ENCODE peak calls at places on chromosome 15, in six cellular contexts. U is GM23248, V is AG04450, C is A673, Z is stomach, Q is left ventricle myocardium inferior. R is an unnamed sample.

GRCh38 chr15:72306211-72306785 is 13.7 kb downstream of the CELF6 start:
- DNase-seq in U (peak; percentile 48), V (no peak), C (peak; percentile 65), Z (no peak), Q (no peak), R (no peak)

GRCh38 chr15:89150762-89151305 is 62.6 kb downstream of the ABHD2 start:
- DNase-seq in U (no peak), V (no peak), C (peak; percentile 10), Z (peak; percentile 56), Q (no peak), R (no peak)

GRCh38 chr15:80246425-80246894 is 5.6 kb downstream of the CTXND1 start:
- DNase-seq in U (no peak), V (no peak), C (no peak), Z (peak; percentile 50), Q (no peak), R (no peak)

GRCh38 chr15:100764778-100765457 is 114.7 kb upstream of the ALDH1A3 start:
- DNase-seq in U (peak; percentile 49), V (peak; percentile 45), C (peak; percentile 19), Z (no peak), Q (no peak), R (no peak)

GRCh38 chr15:90530250-90531051 is 728 bp downstream of the CRTC3 start:
- DNase-seq in U (peak; percentile 70), V (no peak), C (peak; percentile 39), Z (peak; percentile 44), Q (peak; percentile 46), R (peak; percentile 51)

GRCh38 chr15:63544253-63545026 is 40.0 kb downstream of the USP3 start:
- DNase-seq in U (no peak), V (no peak), C (no peak), Z (no peak), Q (no peak), R (no peak)

GRCh38 chr15:40048155-40048792 is 9.3 kb upstream of the SRP14 start:
- DNase-seq in U (no peak), V (no peak), C (no peak), Z (peak; percentile 39), Q (no peak), R (no peak)

GRCh38 chr15:63623231-63623969 is 26.2 kb downstream of the FBXL22 start:
- DNase-seq in U (no peak), V (no peak), C (no peak), Z (no peak), Q (no peak), R (no peak)

GRCh38 chr15:71261418-71261817 is 146.1 kb downstream of the THSD4 start:
- DNase-seq in U (no peak), V (no peak), C (peak; percentile 36), Z (no peak), Q (no peak), R (no peak)

GRCh38 chr15:88476635-88477038 is 9.1 kb downstream of the MRPS11 start:
- DNase-seq in U (peak; percentile 65), V (peak; percentile 23), C (peak; percentile 49), Z (peak; percentile 45), Q (no peak), R (peak; percentile 66)

GRCh38 chr15:76181705-76182107 is 121.9 kb downstream of the TMEM266 start:
- DNase-seq in U (no peak), V (no peak), C (no peak), Z (no peak), Q (no peak), R (no peak)

GRCh38 chr15:51227967-51228783 is 110.2 kb downstream of the CYP19A1 start:
- DNase-seq in U (peak; percentile 96), V (peak; percentile 27), C (peak; percentile 84), Z (no peak), Q (no peak), R (peak; percentile 42)

GRCh38 chr15:91238664-91239428 is 138.8 kb downstream of the SV2B start:
- DNase-seq in U (no peak), V (no peak), C (no peak), Z (no peak), Q (no peak), R (no peak)

GRCh38 chr15:52243697-52244555 is 51.7 kb downstream of the MYO5C start:
- DNase-seq in U (no peak), V (no peak), C (no peak), Z (no peak), Q (no peak), R (no peak)

GRCh38 chr15:34969340-34970097 is at the start of gene AQR:
- DNase-seq in U (peak; percentile 100), V (peak; percentile 98), C (peak; percentile 99), Z (peak; percentile 96), Q (peak; percentile 94), R (peak; percentile 97)

GRCh38 chr15:74782596-74783071 is 754 bp downstream of the CSK start:
- DNase-seq in U (peak; percentile 40), V (no peak), C (no peak), Z (no peak), Q (no peak), R (no peak)

GRCh38 chr15:71678191-71678590 is 132.2 kb upstream of the NR2E3 start:
- DNase-seq in U (peak; percentile 33), V (no peak), C (no peak), Z (no peak), Q (no peak), R (no peak)

GRCh38 chr15:84982301-84982920 is 755 bp downstream of the PDE8A start:
- DNase-seq in U (peak; percentile 65), V (no peak), C (peak; percentile 61), Z (peak; percentile 48), Q (peak; percentile 44), R (peak; percentile 14)

GRCh38 chr15:27124287-27124830 is 153.4 kb downstream of the GABRG3 start:
- DNase-seq in U (peak; percentile 28), V (no peak), C (no peak), Z (no peak), Q (no peak), R (peak; percentile 92)
- H3K9me3 ChIP-seq in U (no peaks in the 10 kb centered on the region), V (peaks cover 13% of the 10 kb centered on the region), C (peaks cover 52% of the 10 kb centered on the region), Z (no peaks in the 10 kb centered on the region), Q (peaks cover 5% of the 10 kb centered on the region), R (no peaks in the 10 kb centered on the region)

GRCh38 chr15:25052191-25052999 is 97.6 kb downstream of the SNRPN start:
- DNase-seq in U (no peak), V (no peak), C (no peak), Z (peak; percentile 15), Q (no peak), R (no peak)
- H3K9me3 ChIP-seq in U (no peaks in the 10 kb centered on the region), V (peaks cover 91% of the 10 kb centered on the region), C (peaks cover 88% of the 10 kb centered on the region), Z (peaks cover 87% of the 10 kb centered on the region), Q (peaks cover 99% of the 10 kb centered on the region), R (peaks cover 44% of the 10 kb centered on the region)

DNA sequence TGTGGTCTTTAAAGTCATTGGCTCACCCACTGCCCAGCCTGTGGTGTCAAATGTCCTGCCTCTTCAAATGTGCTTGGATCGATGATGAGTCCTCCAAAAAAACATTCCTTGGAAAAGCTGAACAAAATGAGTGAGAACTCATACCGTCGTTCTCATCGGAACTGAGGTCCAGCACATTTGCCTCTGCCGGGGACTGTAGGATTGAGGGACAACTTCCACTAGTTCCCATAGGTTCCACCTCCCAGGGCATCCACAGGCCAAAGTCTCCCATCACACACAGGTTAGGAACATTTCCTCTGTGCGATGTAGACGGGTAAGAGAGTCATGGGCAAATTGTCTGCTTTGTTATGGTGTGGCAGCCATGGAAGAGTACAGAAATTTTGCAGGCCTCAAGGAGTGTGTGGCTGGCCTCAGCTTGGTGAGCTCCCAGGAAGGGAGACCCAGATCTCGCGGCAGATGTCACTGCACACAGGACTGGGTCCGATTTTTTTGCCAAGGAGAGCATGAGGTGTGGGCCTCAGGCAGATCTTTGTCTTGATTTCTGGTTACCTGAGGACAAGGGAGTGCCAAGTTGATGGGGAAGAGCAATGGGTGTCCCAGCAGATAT is 115.7 kb downstream of the SNRPN start:
- DNase-seq in U (no peak), V (no peak), C (no peak), Z (no peak), Q (no peak), R (no peak)
- H3K9me3 ChIP-seq in U (no peaks in the 10 kb centered on the region), V (peaks cover 97% of the 10 kb centered on the region), C (peaks cover 97% of the 10 kb centered on the region), Z (peaks cover 99% of the 10 kb centered on the region), Q (peaks cover 100% of the 10 kb centered on the region), R (peaks cover 19% of the 10 kb centered on the region)

GRCh38 chr15:56234804-56235203 is 8.9 kb downstream of the RFX7 start:
- DNase-seq in U (no peak), V (no peak), C (no peak), Z (no peak), Q (no peak), R (no peak)

GRCh38 chr15:56241374-56242085 is 2.1 kb downstream of the RFX7 start:
- DNase-seq in U (peak; percentile 40), V (no peak), C (no peak), Z (no peak), Q (no peak), R (no peak)

GRCh38 chr15:56240390-56240789 is 3.3 kb downstream of the RFX7 start:
- DNase-seq in U (no peak), V (no peak), C (no peak), Z (no peak), Q (no peak), R (no peak)

GRCh38 chr15:56233549-56233948 is 10.1 kb downstream of the RFX7 start:
- DNase-seq in U (no peak), V (no peak), C (no peak), Z (no peak), Q (no peak), R (no peak)

DNA sequence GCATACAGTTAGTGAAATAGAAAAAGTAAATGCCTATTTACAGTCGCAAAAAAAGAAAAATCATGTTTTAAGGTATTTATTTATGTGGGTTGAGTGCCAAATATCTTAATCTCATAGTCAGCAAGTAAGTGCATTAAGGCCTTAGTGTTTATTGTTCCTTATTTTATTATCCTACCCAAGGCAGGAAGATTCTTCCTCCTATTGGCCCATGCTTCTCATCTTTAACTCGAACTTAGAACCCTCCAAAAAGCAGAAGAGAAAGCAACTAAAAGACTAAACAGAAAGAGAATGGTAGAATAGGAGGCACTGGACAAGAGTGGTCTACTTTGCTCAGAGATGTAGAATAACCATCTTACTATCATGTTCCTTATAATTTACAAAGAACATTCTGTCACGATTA is 7.5 kb downstream of the RFX7 start:
- DNase-seq in U (no peak), V (no peak), C (no peak), Z (no peak), Q (no peak), R (no peak)
- H3K9me3 ChIP-seq in U (no peaks in the 10 kb centered on the region), V (peaks cover 10% of the 10 kb centered on the region), C (peaks cover 25% of the 10 kb centered on the region), Z (peaks cover 5% of the 10 kb centered on the region), Q (peaks cover 21% of the 10 kb centered on the region), R (no peaks in the 10 kb centered on the region)

DNA sequence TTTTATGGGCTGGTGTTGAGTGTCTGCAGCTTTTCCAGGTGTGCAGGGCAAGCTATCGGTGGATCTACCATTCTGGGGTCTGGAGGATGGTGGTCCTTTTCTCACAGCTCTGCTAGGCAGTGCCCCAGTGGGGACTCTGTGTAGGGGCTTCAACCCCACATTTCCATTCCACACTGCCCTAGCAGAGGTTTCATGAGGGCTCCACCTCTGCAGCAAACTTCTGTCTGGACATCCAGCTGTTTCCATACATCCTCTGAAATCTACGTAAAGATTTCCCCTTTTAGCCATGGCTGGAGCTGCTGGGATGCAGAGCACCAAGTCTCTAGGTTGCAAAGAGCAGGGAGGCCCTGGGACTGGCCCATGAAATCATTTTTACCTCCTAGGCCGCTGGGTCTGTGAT is 11.6 kb downstream of the RFX7 start:
- DNase-seq in U (no peak), V (no peak), C (no peak), Z (no peak), Q (no peak), R (no peak)
- H3K9me3 ChIP-seq in U (no peaks in the 10 kb centered on the region), V (peaks cover 14% of the 10 kb centered on the region), C (peaks cover 51% of the 10 kb centered on the region), Z (peaks cover 5% of the 10 kb centered on the region), Q (peaks cover 41% of the 10 kb centered on the region), R (no peaks in the 10 kb centered on the region)

GRCh38 chr15:77395013-77395774 is 24.7 kb downstream of the PEAK1 start:
- DNase-seq in U (no peak), V (no peak), C (no peak), Z (no peak), Q (no peak), R (no peak)
- H3K9me3 ChIP-seq in U (peaks cover 6% of the 10 kb centered on the region), V (no peaks in the 10 kb centered on the region), C (peaks cover 38% of the 10 kb centered on the region), Z (no peaks in the 10 kb centered on the region), Q (peaks cover 60% of the 10 kb centered on the region), R (no peaks in the 10 kb centered on the region)

GRCh38 chr15:25251700-25252390 is 187.0 kb downstream of the UBE3A start:
- DNase-seq in U (no peak), V (no peak), C (no peak), Z (peak; percentile 21), Q (peak; percentile 5), R (peak; percentile 2)
- H3K9me3 ChIP-seq in U (no peaks in the 10 kb centered on the region), V (peaks cover 57% of the 10 kb centered on the region), C (peaks cover 33% of the 10 kb centered on the region), Z (no peaks in the 10 kb centered on the region), Q (peaks cover 57% of the 10 kb centered on the region), R (no peaks in the 10 kb centered on the region)